ENCODE peak calls at places on chromosomes 1 and 21, in eight cellular contexts. D, P, W, C, T, U, L and H are unnamed samples.

GRCh38 chr1:184143449-184143848 is 91.9 kb downstream of the TSEN15 start:
- DNase-seq in D (no peak), P (peak; percentile 82), W (no peak), C (no peak), T (no peak), U (no peak), L (no peak), H (no peak)

GRCh38 chr1:232524056-232524455 is 105.9 kb downstream of the SIPA1L2 start:
- DNase-seq in D (no peak), P (no peak), W (no peak), C (no peak), T (no peak), U (no peak), L (no peak), H (no peak)

GRCh38 chr1:200954434-200954833 is 59.7 kb downstream of the INAVA start:
- DNase-seq in D (no peak), P (no peak), W (no peak), C (no peak), T (no peak), U (no peak), L (no peak), H (no peak)

GRCh38 chr1:17502326-17502778 is 37.1 kb upstream of the ARHGEF10L start:
- DNase-seq in D (peak; percentile 91), P (peak; percentile 47), W (peak; percentile 79), C (peak; percentile 62), T (peak; percentile 60), U (peak; percentile 92), L (peak; percentile 15), H (peak; percentile 87)

GRCh38 chr1:218317061-218317460 is 28.1 kb upstream of the TGFB2 start:
- DNase-seq in D (no peak), P (no peak), W (no peak), C (no peak), T (no peak), U (no peak), L (no peak), H (no peak)

GRCh38 chr1:58011978-58012377 is 534.5 kb downstream of the OMA1 start:
- DNase-seq in D (no peak), P (no peak), W (no peak), C (no peak), T (no peak), U (no peak), L (no peak), H (no peak)

GRCh38 chr1:21174638-21175323 is 1.9 kb downstream of the EIF4G3 start:
- DNase-seq in D (no peak), P (no peak), W (no peak), C (no peak), T (no peak), U (no peak), L (no peak), H (no peak)

GRCh38 chr21:14734191-14734590 is 188.1 kb upstream of the SAMSN1 start:
- DNase-seq in D (no peak), P (no peak), W (no peak), C (no peak), T (no peak), U (no peak), L (no peak), H (no peak)

GRCh38 chr1:201493757-201494617 is 12.9 kb downstream of the CSRP1 start:
- DNase-seq in D (no peak), P (no peak), W (peak; percentile 73), C (no peak), T (no peak), U (peak; percentile 76), L (no peak), H (no peak)

GRCh38 chr1:29513357-29513756 is 277.0 kb downstream of the PTPRU start:
- DNase-seq in D (peak; percentile 81), P (peak; percentile 22), W (no peak), C (no peak), T (peak; percentile 48), U (peak; percentile 54), L (no peak), H (peak; percentile 87)

GRCh38 chr1:16048573-16049189 is 5.1 kb downstream of the CLCNKB start:
- DNase-seq in D (peak; percentile 96), P (no peak), W (peak; percentile 41), C (no peak), T (no peak), U (peak; percentile 96), L (peak; percentile 18), H (peak; percentile 94)

GRCh38 chr21:44748621-44749020 is 37.2 kb upstream of the TSPEAR start:
- DNase-seq in D (peak; percentile 93), P (no peak), W (no peak), C (no peak), T (no peak), U (peak; percentile 93), L (no peak), H (peak; percentile 94)

GRCh38 chr1:43537423-43538142 is 6.9 kb downstream of the PTPRF start:
- DNase-seq in D (peak; percentile 46), P (no peak), W (peak; percentile 90), C (no peak), T (no peak), U (no peak), L (no peak), H (no peak)

GRCh38 chr1:89894210-89894668 is 73.4 kb downstream of the LRRC8D start:
- DNase-seq in D (no peak), P (no peak), W (no peak), C (no peak), T (no peak), U (no peak), L (no peak), H (peak; percentile 20)

GRCh38 chr21:35020902-35021301 is 28.2 kb downstream of the RUNX1 start:
- DNase-seq in D (no peak), P (no peak), W (no peak), C (no peak), T (no peak), U (no peak), L (no peak), H (no peak)

GRCh38 chr1:163730366-163730765 is 408.6 kb downstream of the NUF2 start:
- DNase-seq in D (no peak), P (peak; percentile 22), W (peak; percentile 6), C (no peak), T (no peak), U (no peak), L (no peak), H (no peak)